ENCODE peak calls at places on chromosome 15, in nine cellular contexts. One of them, this sample, is unnamed.

GRCh38 chr15:73165435-73165834 is 113.2 kb downstream of the NEO1 start:
- DNase-seq in H9: no peak
- DNase-seq in mammary epithelial cell: no peak
- DNase-seq in mesothelial cell of epicardium: no peak
- DNase-seq in AG09319: no peak
- DNase-seq in D721Med: no peak
- DNase-seq in epithelial cell of esophagus: no peak
- DNase-seq in lower leg skin: no peak
- DNase-seq in fibroblast of pulmonary artery: no peak
- DNase-seq in this sample: no peak

GRCh38 chr15:59696332-59696731 is 7.2 kb upstream of the BNIP2 start:
- DNase-seq in AG09319: no peak
- DNase-seq in fibroblast of pulmonary artery: no peak
- DNase-seq in H9: no peak
- DNase-seq in mesothelial cell of epicardium: no peak
- DNase-seq in lower leg skin: no peak
- DNase-seq in epithelial cell of esophagus: no peak
- DNase-seq in D721Med: no peak
- DNase-seq in mammary epithelial cell: no peak
- DNase-seq in this sample: no peak

GRCh38 chr15:22839046-22839705 is 710 bp downstream of the NIPA2 start:
- DNase-seq in D721Med: no peak
- DNase-seq in H9: no peak
- DNase-seq in mammary epithelial cell: no peak
- DNase-seq in epithelial cell of esophagus: no peak
- DNase-seq in fibroblast of pulmonary artery: peak; percentile 20
- DNase-seq in AG09319: no peak
- DNase-seq in mesothelial cell of epicardium: no peak
- DNase-seq in lower leg skin: no peak
- DNase-seq in this sample: peak; percentile 19

GRCh38 chr15:65028338-65028737 is 1.1 kb downstream of the MTFMT start:
- DNase-seq in epithelial cell of esophagus: no peak
- DNase-seq in lower leg skin: no peak
- DNase-seq in mammary epithelial cell: no peak
- DNase-seq in AG09319: no peak
- DNase-seq in fibroblast of pulmonary artery: no peak
- DNase-seq in mesothelial cell of epicardium: no peak
- DNase-seq in D721Med: no peak
- DNase-seq in H9: no peak
- DNase-seq in this sample: no peak

GRCh38 chr15:58352026-58352929 is 79.5 kb upstream of the LIPC start:
- DNase-seq in D721Med: no peak
- DNase-seq in mesothelial cell of epicardium: no peak
- DNase-seq in epithelial cell of esophagus: no peak
- DNase-seq in AG09319: no peak
- DNase-seq in fibroblast of pulmonary artery: peak; percentile 9
- DNase-seq in mammary epithelial cell: no peak
- DNase-seq in lower leg skin: no peak
- DNase-seq in H9: no peak
- DNase-seq in this sample: no peak

GRCh38 chr15:29242466-29243242 is 27.0 kb downstream of the NSMCE3 start:
- DNase-seq in mammary epithelial cell: no peak
- DNase-seq in D721Med: no peak
- DNase-seq in fibroblast of pulmonary artery: peak; percentile 6
- DNase-seq in epithelial cell of esophagus: no peak
- DNase-seq in mesothelial cell of epicardium: no peak
- DNase-seq in lower leg skin: no peak
- DNase-seq in AG09319: no peak
- DNase-seq in H9: no peak
- DNase-seq in this sample: no peak

GRCh38 chr15:101138913-101139880 is 112.7 kb downstream of the CHSY1 start:
- DNase-seq in mesothelial cell of epicardium: no peak
- DNase-seq in fibroblast of pulmonary artery: no peak
- DNase-seq in D721Med: no peak
- DNase-seq in H9: no peak
- DNase-seq in mammary epithelial cell: no peak
- DNase-seq in AG09319: no peak
- DNase-seq in epithelial cell of esophagus: no peak
- DNase-seq in lower leg skin: no peak
- DNase-seq in this sample: no peak

GRCh38 chr15:80159811-80160569 is 7.2 kb downstream of the FAH start:
- DNase-seq in mesothelial cell of epicardium: no peak
- DNase-seq in lower leg skin: no peak
- DNase-seq in epithelial cell of esophagus: no peak
- DNase-seq in fibroblast of pulmonary artery: peak; percentile 90
- DNase-seq in D721Med: no peak
- DNase-seq in mammary epithelial cell: no peak
- DNase-seq in H9: no peak
- DNase-seq in AG09319: no peak
- DNase-seq in this sample: no peak

GRCh38 chr15:38685686-38686339 is 121.2 kb upstream of the RASGRP1 start:
- DNase-seq in H9: no peak
- DNase-seq in lower leg skin: no peak
- DNase-seq in AG09319: no peak
- DNase-seq in mammary epithelial cell: no peak
- DNase-seq in epithelial cell of esophagus: no peak
- DNase-seq in mesothelial cell of epicardium: no peak
- DNase-seq in fibroblast of pulmonary artery: no peak
- DNase-seq in D721Med: no peak
- DNase-seq in this sample: no peak

GRCh38 chr15:30984542-30984941 is 6.9 kb downstream of the MTMR10 start:
- DNase-seq in AG09319: no peak
- DNase-seq in lower leg skin: no peak
- DNase-seq in epithelial cell of esophagus: no peak
- DNase-seq in mesothelial cell of epicardium: no peak
- DNase-seq in D721Med: peak; percentile 46
- DNase-seq in fibroblast of pulmonary artery: no peak
- DNase-seq in H9: no peak
- DNase-seq in mammary epithelial cell: no peak
- DNase-seq in this sample: no peak

GRCh38 chr15:51172190-51172589 is 77.5 kb upstream of the TNFAIP8L3 start:
- DNase-seq in H9: no peak
- DNase-seq in mesothelial cell of epicardium: no peak
- DNase-seq in D721Med: no peak
- DNase-seq in AG09319: no peak
- DNase-seq in mammary epithelial cell: no peak
- DNase-seq in epithelial cell of esophagus: no peak
- DNase-seq in lower leg skin: no peak
- DNase-seq in fibroblast of pulmonary artery: peak; percentile 76
- DNase-seq in this sample: no peak

GRCh38 chr15:63504247-63504978 is at the start of gene USP3:
- DNase-seq in lower leg skin: peak; percentile 92
- DNase-seq in fibroblast of pulmonary artery: peak; percentile 97
- DNase-seq in epithelial cell of esophagus: peak; percentile 97
- DNase-seq in mammary epithelial cell: peak; percentile 95
- DNase-seq in D721Med: peak; percentile 53
- DNase-seq in AG09319: peak; percentile 90
- DNase-seq in H9: peak; percentile 94
- DNase-seq in mesothelial cell of epicardium: peak; percentile 92
- DNase-seq in this sample: peak; percentile 93
- TF ChIP-seq CTCF in lower leg skin: no peak
- TF ChIP-seq CTCF in fibroblast of pulmonary artery: no peak
- TF ChIP-seq CTCF in epithelial cell of esophagus: peak; percentile 14
- TF ChIP-seq CTCF in mammary epithelial cell: no peak
- TF ChIP-seq CTCF in D721Med: peak; percentile 16
- TF ChIP-seq CTCF in AG09319: peak; percentile 15
- TF ChIP-seq CTCF in H9: peak; percentile 50
- TF ChIP-seq CTCF in mesothelial cell of epicardium: peak; percentile 43
- TF ChIP-seq CTCF in this sample: peak; percentile 40

GRCh38 chr15:57084178-57084577 is 165.7 kb downstream of the TCF12 start:
- DNase-seq in mesothelial cell of epicardium: no peak
- DNase-seq in fibroblast of pulmonary artery: no peak
- DNase-seq in AG09319: no peak
- DNase-seq in mammary epithelial cell: no peak
- DNase-seq in H9: no peak
- DNase-seq in lower leg skin: no peak
- DNase-seq in D721Med: no peak
- DNase-seq in epithelial cell of esophagus: no peak
- DNase-seq in this sample: no peak

GRCh38 chr15:57085267-57085666 is 166.8 kb downstream of the TCF12 start:
- DNase-seq in mesothelial cell of epicardium: no peak
- DNase-seq in AG09319: no peak
- DNase-seq in lower leg skin: no peak
- DNase-seq in mammary epithelial cell: no peak
- DNase-seq in H9: no peak
- DNase-seq in epithelial cell of esophagus: peak; percentile 53
- DNase-seq in D721Med: no peak
- DNase-seq in fibroblast of pulmonary artery: no peak
- DNase-seq in this sample: no peak

GRCh38 chr15:57079907-57080750 is 161.7 kb downstream of the TCF12 start:
- DNase-seq in epithelial cell of esophagus: no peak
- DNase-seq in lower leg skin: no peak
- DNase-seq in H9: no peak
- DNase-seq in D721Med: no peak
- DNase-seq in AG09319: no peak
- DNase-seq in fibroblast of pulmonary artery: no peak
- DNase-seq in mammary epithelial cell: no peak
- DNase-seq in mesothelial cell of epicardium: no peak
- DNase-seq in this sample: no peak

GRCh38 chr15:57079446-57079845 is 161.0 kb downstream of the TCF12 start:
- DNase-seq in mammary epithelial cell: no peak
- DNase-seq in epithelial cell of esophagus: no peak
- DNase-seq in H9: no peak
- DNase-seq in lower leg skin: no peak
- DNase-seq in fibroblast of pulmonary artery: no peak
- DNase-seq in AG09319: no peak
- DNase-seq in D721Med: no peak
- DNase-seq in mesothelial cell of epicardium: no peak
- DNase-seq in this sample: no peak
- TF ChIP-seq CTCF in mammary epithelial cell: no peak
- TF ChIP-seq CTCF in epithelial cell of esophagus: no peak
- TF ChIP-seq CTCF in H9: peak; percentile 40
- TF ChIP-seq CTCF in lower leg skin: no peak
- TF ChIP-seq CTCF in fibroblast of pulmonary artery: no peak
- TF ChIP-seq CTCF in AG09319: no peak
- TF ChIP-seq CTCF in D721Med: no peak
- TF ChIP-seq CTCF in mesothelial cell of epicardium: no peak
- TF ChIP-seq CTCF in this sample: no peak

GRCh38 chr15:69648215-69648614 is 195.6 kb downstream of the RPLP1 start:
- DNase-seq in lower leg skin: no peak
- DNase-seq in mesothelial cell of epicardium: peak; percentile 36
- DNase-seq in fibroblast of pulmonary artery: no peak
- DNase-seq in mammary epithelial cell: no peak
- DNase-seq in epithelial cell of esophagus: no peak
- DNase-seq in D721Med: no peak
- DNase-seq in AG09319: no peak
- DNase-seq in H9: peak; percentile 52
- DNase-seq in this sample: no peak

GRCh38 chr15:69648775-69649735 is 196.4 kb downstream of the RPLP1 start:
- DNase-seq in mesothelial cell of epicardium: peak; percentile 43
- DNase-seq in AG09319: no peak
- DNase-seq in fibroblast of pulmonary artery: no peak
- DNase-seq in D721Med: no peak
- DNase-seq in lower leg skin: no peak
- DNase-seq in epithelial cell of esophagus: peak; percentile 47
- DNase-seq in H9: peak; percentile 85
- DNase-seq in mammary epithelial cell: peak; percentile 34
- DNase-seq in this sample: no peak

GRCh38 chr15:69653846-69654245 is 201.2 kb downstream of the RPLP1 start:
- DNase-seq in lower leg skin: no peak
- DNase-seq in D721Med: no peak
- DNase-seq in H9: peak; percentile 8
- DNase-seq in mesothelial cell of epicardium: peak; percentile 16
- DNase-seq in fibroblast of pulmonary artery: no peak
- DNase-seq in AG09319: no peak
- DNase-seq in epithelial cell of esophagus: no peak
- DNase-seq in mammary epithelial cell: no peak
- DNase-seq in this sample: no peak

GRCh38 chr15:69656271-69657030 is 203.8 kb downstream of the RPLP1 start:
- DNase-seq in mammary epithelial cell: no peak
- DNase-seq in fibroblast of pulmonary artery: no peak
- DNase-seq in mesothelial cell of epicardium: no peak
- DNase-seq in epithelial cell of esophagus: no peak
- DNase-seq in D721Med: no peak
- DNase-seq in AG09319: no peak
- DNase-seq in lower leg skin: no peak
- DNase-seq in H9: no peak
- DNase-seq in this sample: peak; percentile 17

GRCh38 chr15:69652906-69653305 is 200.3 kb downstream of the RPLP1 start:
- DNase-seq in mammary epithelial cell: no peak
- DNase-seq in epithelial cell of esophagus: no peak
- DNase-seq in mesothelial cell of epicardium: peak; percentile 20
- DNase-seq in H9: peak; percentile 14
- DNase-seq in lower leg skin: no peak
- DNase-seq in AG09319: no peak
- DNase-seq in fibroblast of pulmonary artery: no peak
- DNase-seq in D721Med: no peak
- DNase-seq in this sample: no peak
- TF ChIP-seq CTCF in mammary epithelial cell: no peak
- TF ChIP-seq CTCF in epithelial cell of esophagus: no peak
- TF ChIP-seq CTCF in mesothelial cell of epicardium: no peak
- TF ChIP-seq CTCF in H9: no peak
- TF ChIP-seq CTCF in lower leg skin: no peak
- TF ChIP-seq CTCF in AG09319: no peak
- TF ChIP-seq CTCF in fibroblast of pulmonary artery: no peak
- TF ChIP-seq CTCF in D721Med: peak; percentile 2
- TF ChIP-seq CTCF in this sample: no peak

GRCh38 chr15:91759560-91759959 is 93.9 kb upstream of the SLCO3A1 start:
- DNase-seq in AG09319: no peak
- DNase-seq in epithelial cell of esophagus: no peak
- DNase-seq in mammary epithelial cell: no peak
- DNase-seq in lower leg skin: no peak
- DNase-seq in D721Med: no peak
- DNase-seq in mesothelial cell of epicardium: no peak
- DNase-seq in fibroblast of pulmonary artery: no peak
- DNase-seq in H9: no peak
- DNase-seq in this sample: no peak
- TF ChIP-seq CTCF in AG09319: no peak
- TF ChIP-seq CTCF in epithelial cell of esophagus: no peak
- TF ChIP-seq CTCF in mammary epithelial cell: no peak
- TF ChIP-seq CTCF in lower leg skin: no peak
- TF ChIP-seq CTCF in D721Med: no peak
- TF ChIP-seq CTCF in mesothelial cell of epicardium: no peak
- TF ChIP-seq CTCF in fibroblast of pulmonary artery: no peak
- TF ChIP-seq CTCF in H9: no peak
- TF ChIP-seq CTCF in this sample: no peak

GRCh38 chr15:81357178-81357686 is 16.8 kb downstream of the TMC3 start:
- DNase-seq in epithelial cell of esophagus: no peak
- DNase-seq in fibroblast of pulmonary artery: no peak
- DNase-seq in mammary epithelial cell: no peak
- DNase-seq in lower leg skin: no peak
- DNase-seq in D721Med: no peak
- DNase-seq in mesothelial cell of epicardium: no peak
- DNase-seq in H9: no peak
- DNase-seq in AG09319: no peak
- DNase-seq in this sample: peak; percentile 11
- TF ChIP-seq CTCF in epithelial cell of esophagus: peak; percentile 5
- TF ChIP-seq CTCF in fibroblast of pulmonary artery: peak; percentile 3
- TF ChIP-seq CTCF in mammary epithelial cell: no peak
- TF ChIP-seq CTCF in lower leg skin: no peak
- TF ChIP-seq CTCF in D721Med: no peak
- TF ChIP-seq CTCF in mesothelial cell of epicardium: no peak
- TF ChIP-seq CTCF in H9: peak; percentile 38
- TF ChIP-seq CTCF in AG09319: no peak
- TF ChIP-seq CTCF in this sample: no peak

GRCh38 chr15:82838096-82838735 is 28.8 kb downstream of the WHAMM start:
- DNase-seq in D721Med: no peak
- DNase-seq in AG09319: no peak
- DNase-seq in mammary epithelial cell: no peak
- DNase-seq in mesothelial cell of epicardium: no peak
- DNase-seq in epithelial cell of esophagus: no peak
- DNase-seq in lower leg skin: no peak
- DNase-seq in fibroblast of pulmonary artery: no peak
- DNase-seq in H9: no peak
- DNase-seq in this sample: no peak
- TF ChIP-seq CTCF in D721Med: no peak
- TF ChIP-seq CTCF in AG09319: no peak
- TF ChIP-seq CTCF in mammary epithelial cell: no peak
- TF ChIP-seq CTCF in mesothelial cell of epicardium: no peak
- TF ChIP-seq CTCF in epithelial cell of esophagus: no peak
- TF ChIP-seq CTCF in lower leg skin: no peak
- TF ChIP-seq CTCF in fibroblast of pulmonary artery: no peak
- TF ChIP-seq CTCF in H9: no peak
- TF ChIP-seq CTCF in this sample: no peak